ENCODE peak calls at places on chromosomes 2 and 18, in four cellular contexts. M is GM23248, Q is astrocyte, I is endodermal cell. H is an unnamed sample. For H3K4me1, the result is how much of the 10 kb centered on the place peaks cover.

GRCh38 chr18:66727991-66728390 is 124.1 kb upstream of the CDH19 start:
- DNase-seq in M (no peak), Q (no peak), I (no peak), H (no peak)

GRCh38 chr18:59876310-59876626 is 23.5 kb upstream of the PMAIP1 start:
- DNase-seq in M (no peak), Q (no peak), I (no peak), H (no peak)

GRCh38 chr2:30670453-30670852 is 136.8 kb downstream of the CAPN13 start:
- DNase-seq in M (no peak), Q (no peak), I (peak), H (no peak)

GRCh38 chr18:75937306-75937705 is 509.8 kb upstream of the SMIM21 start:
- DNase-seq in M (no peak), Q (no peak), I (no peak), H (no peak)

GRCh38 chr2:24918326-24919099 is 1.5 kb downstream of the ADCY3 start:
- DNase-seq in M (peak), Q (no peak), I (no peak), H (no peak)

GRCh38 chr2:8211384-8211783 is 470.5 kb upstream of the ID2 start:
- DNase-seq in M (no peak), Q (no peak), I (no peak), H (no peak)

GRCh38 chr2:113179446-113180045 is 5.8 kb downstream of the PSD4 start:
- DNase-seq in M (no peak), Q (no peak), I (no peak), H (no peak)

GRCh38 chr2:24115057-24115456 is 8.1 kb downstream of the PFN4 start:
- DNase-seq in M (peak), Q (peak), I (no peak), H (no peak)

GRCh38 chr18:45056907-45057306 is 376.2 kb downstream of the SETBP1 start:
- DNase-seq in M (peak), Q (peak), I (no peak), H (no peak)

GRCh38 chr2:191304939-191305875 is 60.0 kb downstream of the MYO1B start:
- DNase-seq in M (peak), Q (peak), I (no peak), H (peak)

GRCh38 chr18:75170022-75170789 is 38.7 kb downstream of the PTGR3 start:
- DNase-seq in M (no peak), Q (no peak), I (peak), H (no peak)

GRCh38 chr18:62329676-62330454 is 4.8 kb downstream of the TNFRSF11A start:
- DNase-seq in M (peak), Q (peak), I (no peak), H (peak)
- H3K4me3 ChIP-seq in M (no peak), Q (no peak), I (no peak), H (no peak)

DNA sequence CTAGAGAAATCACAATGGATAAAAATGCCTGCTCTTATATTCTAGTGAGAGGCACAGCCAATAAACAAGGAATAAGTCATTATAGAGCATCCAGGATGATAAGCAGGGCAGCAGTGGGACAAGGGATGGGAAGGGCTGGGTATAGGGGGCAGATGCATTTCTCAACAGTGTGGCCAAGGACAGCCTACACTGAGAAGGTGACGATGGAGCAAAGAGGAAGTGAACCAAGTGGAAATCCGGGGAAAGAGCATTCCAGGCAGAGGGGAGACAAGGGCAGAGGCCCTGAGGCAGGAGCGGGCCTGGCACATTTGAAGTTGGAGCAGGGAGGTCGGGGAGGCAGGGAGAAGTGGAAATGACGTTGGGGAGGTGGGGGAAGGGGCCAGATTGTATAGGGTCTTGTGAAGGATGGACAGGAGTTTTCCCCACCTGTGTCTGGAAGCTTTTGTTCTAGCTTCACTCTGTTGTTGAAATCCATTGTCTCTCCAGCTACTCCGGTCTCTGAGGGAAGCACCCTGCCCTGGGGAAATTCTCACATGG is 17.6 kb downstream of the TMEM177 start:
- DNase-seq in M (no peak), Q (no peak), I (no peak), H (no peak)
- H3K9ac ChIP-seq in M (no peak), Q (no peak), I (no peak), H (no peak)

DNA sequence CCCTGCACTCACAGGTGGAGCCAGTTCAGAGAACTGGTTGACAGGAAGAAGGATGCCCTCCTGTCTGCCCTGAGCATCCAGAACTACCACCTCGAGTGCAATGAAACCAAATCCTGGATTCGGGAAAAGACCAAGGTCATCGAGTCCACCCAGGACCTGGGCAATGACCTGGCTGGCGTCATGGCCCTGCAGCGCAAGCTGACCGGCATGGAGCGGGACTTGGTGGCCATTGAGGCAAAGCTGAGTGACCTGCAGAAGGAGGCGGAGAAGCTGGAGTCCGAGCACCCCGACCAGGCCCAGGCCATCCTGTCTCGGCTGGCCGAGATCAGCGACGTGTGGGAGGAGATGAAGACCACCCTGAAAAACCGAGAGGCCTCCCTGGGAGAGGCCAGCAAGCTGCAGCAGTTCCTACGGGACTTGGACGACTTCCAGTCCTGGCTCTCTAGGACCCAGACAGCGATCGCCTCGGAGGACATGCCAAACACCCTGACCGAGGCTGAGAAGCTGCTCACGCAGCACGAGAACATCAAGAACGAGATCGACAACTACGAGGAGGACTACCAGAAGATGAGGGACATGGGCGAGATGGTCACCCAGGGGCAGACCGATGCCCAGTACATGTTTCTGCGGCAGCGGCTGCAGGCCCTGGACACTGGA is 92.5 kb upstream of the EML6 start:
- DNase-seq in M (no peak), Q (no peak), I (no peak), H (no peak)
- H3K4me1 ChIP-seq in M (under half), Q (under half), I (under half), H (half or more)

GRCh38 chr2:58046335-58046584 is 346 bp upstream of the VRK2 start:
- DNase-seq in M (no peak), Q (no peak), I (no peak), H (no peak)
- H3K4me3 ChIP-seq in M (peak), Q (peak), I (peak), H (peak)

GRCh38 chr2:174591740-174592139 is 5.9 kb downstream of the WIPF1 start:
- DNase-seq in M (no peak), Q (peak), I (no peak), H (no peak)

GRCh38 chr2:174595415-174595814 is 2.2 kb downstream of the WIPF1 start:
- DNase-seq in M (no peak), Q (no peak), I (no peak), H (no peak)

GRCh38 chr2:174594451-174594850 is 3.2 kb downstream of the WIPF1 start:
- DNase-seq in M (no peak), Q (no peak), I (no peak), H (no peak)

GRCh38 chr2:174593041-174593440 is 4.6 kb downstream of the WIPF1 start:
- DNase-seq in M (no peak), Q (no peak), I (no peak), H (no peak)

DNA sequence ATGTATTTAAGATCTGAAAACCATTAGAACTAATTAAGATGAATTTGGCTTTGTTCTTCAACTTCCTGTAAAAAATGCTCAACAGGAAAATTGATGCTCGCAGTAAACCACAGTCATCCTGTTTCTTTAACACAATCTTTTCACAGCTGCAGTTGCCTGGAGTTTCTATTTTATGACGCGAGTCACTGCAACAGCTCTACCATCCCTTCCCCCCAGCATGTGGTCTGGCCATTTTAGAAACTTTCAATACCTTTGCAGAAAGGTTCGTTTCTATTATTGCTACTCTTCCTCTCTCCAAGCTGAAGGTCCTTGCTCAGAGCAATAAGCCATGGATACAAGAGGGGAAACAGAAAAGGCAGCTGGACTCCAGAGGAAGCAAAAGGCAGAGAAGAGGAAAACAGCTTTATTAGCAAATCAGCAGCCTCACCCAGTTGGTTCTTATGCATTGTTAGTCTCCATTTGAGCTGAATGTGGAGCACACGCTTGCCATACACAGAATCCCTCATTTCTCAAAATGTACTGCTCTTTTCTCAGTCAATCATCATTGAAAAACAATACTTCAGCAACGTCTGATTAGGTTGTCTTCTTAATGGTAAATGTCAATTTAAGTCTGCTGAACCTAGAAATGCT is 3.9 kb downstream of the WIPF1 start:
- DNase-seq in M (peak), Q (peak), I (no peak), H (peak)
- H3K9ac ChIP-seq in M (peak), Q (peak), I (no peak), H (no peak)

DNA sequence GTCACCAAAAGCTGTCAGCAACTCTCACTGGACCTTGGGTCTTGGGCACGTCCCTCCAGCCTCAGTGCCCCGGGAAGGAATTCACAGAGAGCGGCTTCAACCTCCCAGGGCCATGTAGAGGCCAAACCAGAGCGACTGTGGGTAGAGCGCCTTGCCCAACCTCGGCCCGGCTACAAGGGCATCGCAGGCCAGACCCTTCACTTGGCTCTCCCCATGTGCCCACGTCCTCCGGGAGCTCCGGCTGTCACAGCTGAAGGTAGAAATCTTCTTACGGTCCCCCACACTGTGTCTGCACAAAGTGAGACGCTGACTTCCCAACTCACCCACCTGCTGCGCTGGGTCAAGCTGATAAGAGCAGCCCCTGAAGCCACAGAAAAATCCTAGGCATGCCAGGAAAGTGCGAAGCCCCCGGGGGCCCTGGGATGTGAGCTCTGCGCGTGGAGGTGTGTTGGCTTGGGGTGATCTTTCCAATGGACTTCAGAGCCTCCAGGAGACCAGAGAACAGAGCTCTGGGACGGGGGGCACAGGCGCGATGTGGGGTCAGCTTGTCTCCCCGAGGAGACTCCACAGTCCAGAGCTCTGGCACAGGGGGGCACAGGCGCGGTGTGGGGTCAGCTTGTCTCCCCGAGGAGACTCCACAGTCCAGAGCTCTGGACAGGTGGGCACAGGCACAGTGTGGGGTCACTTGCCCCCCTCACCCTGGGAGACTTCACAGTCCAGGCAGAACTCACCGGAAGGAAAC is 105.5 kb downstream of the RTP5 start:
- DNase-seq in M (no peak), Q (no peak), I (peak), H (no peak)
- H3K4me1 ChIP-seq in M (under half), Q (under half), I (under half), H (under half)

DNA sequence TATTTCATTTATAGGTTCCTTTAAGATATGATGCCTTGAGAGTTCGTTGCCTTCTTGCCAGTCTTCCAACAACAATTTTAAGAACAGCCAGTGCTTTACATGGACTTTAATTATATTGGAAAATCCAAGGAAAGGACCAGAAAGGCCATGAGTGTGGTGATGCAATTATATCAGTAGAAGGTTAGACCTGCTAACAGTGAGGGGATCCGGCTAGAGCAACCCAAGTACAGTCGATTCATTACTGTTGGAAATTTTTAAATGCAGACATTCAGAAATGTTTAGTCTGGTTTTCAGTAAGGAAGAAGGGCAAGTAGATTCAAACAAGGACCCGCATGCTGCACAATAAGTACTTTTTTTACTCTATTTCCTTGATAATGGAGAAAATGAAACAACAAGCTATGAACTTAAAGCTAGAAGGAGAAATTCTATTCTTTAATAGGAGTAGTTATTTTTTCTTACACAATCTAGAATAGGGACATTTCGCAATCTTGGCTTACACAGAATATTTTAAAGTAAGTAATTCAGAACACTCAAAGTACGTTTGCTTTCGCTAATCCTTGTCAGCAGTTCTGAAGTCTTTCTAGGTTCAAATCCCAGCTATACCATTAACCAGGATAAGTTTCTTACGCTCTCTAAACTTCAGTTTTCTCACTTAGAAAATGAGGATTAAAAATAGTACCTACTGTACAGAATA is 405.5 kb downstream of the MEIS1 start:
- DNase-seq in M (peak), Q (no peak), I (no peak), H (peak)
- H3K4me3 ChIP-seq in M (peak), Q (no peak), I (no peak), H (peak)